ENCODE peak calls at places on chromosomes 16 and 17, in four cellular contexts. M, G, C and S are unnamed samples. For H3K27me3, the result is how much of the 10 kb centered on the place peaks cover.

GRCh38 chr17:19940722-19941464 is 36.7 kb downstream of the AKAP10 start:
- DNase-seq in G (no peak), M (peak), C (no peak), S (no peak)

GRCh38 chr17:61680921-61681320 is 89.9 kb upstream of the NACA2 start:
- DNase-seq in G (no peak), C (no peak), M (no peak), S (no peak)

GRCh38 chr16:72990003-72990521 is 57.9 kb downstream of the ZFHX3 start:
- DNase-seq in C (peak), M (peak), G (peak), S (peak)

GRCh38 chr16:35798885-35799426 is 2339.5 kb downstream of the TP53TG3F start:
- DNase-seq in C (no peak), M (no peak), G (peak), S (no peak)

GRCh38 chr16:73683804-73684203 is 612.8 kb upstream of the PSMD7 start:
- DNase-seq in G (no peak), C (no peak), M (no peak), S (no peak)

GRCh38 chr17:82103588-82104451 is 5.8 kb upstream of the FASN start:
- DNase-seq in G (peak), C (peak), M (peak), S (no peak)

GRCh38 chr17:63696381-63696961 is 3.5 kb downstream of the LIMD2 start:
- DNase-seq in C (no peak), G (no peak), M (peak), S (no peak)

GRCh38 chr17:28577466-28577824 is 750 bp upstream of the ALDOC start:
- DNase-seq in G (no peak), M (no peak), C (no peak), S (no peak)

GRCh38 chr17:4858068-4858879 is 25.1 kb downstream of the MINK1 start:
- DNase-seq in C (no peak), M (peak), G (peak), S (no peak)

GRCh38 chr17:7005716-7006115 is 6.7 kb upstream of the RNASEK start:
- DNase-seq in M (no peak), G (no peak), C (no peak), S (no peak)

GRCh38 chr17:39573447-39574298 is 34.0 kb downstream of the NEUROD2 start:
- DNase-seq in G (peak), C (peak), M (peak), S (peak)

GRCh38 chr17:39563476-39563875 is 44.2 kb downstream of the NEUROD2 start:
- DNase-seq in M (peak), C (no peak), G (no peak), S (no peak)

GRCh38 chr16:50812876-50813466 is 71.1 kb downstream of the CYLD start:
- DNase-seq in C (peak), M (no peak), G (no peak), S (no peak)

GRCh38 chr17:64780096-64781012 is 118.2 kb upstream of the SMURF2 start:
- DNase-seq in G (peak), M (no peak), C (peak), S (no peak)

GRCh38 chr17:61413654-61414133 is 14.1 kb downstream of the TBX2 start:
- DNase-seq in M (no peak), C (peak), G (no peak), S (no peak)

GRCh38 chr17:30244853-30245385 is 9.4 kb upstream of the SLC6A4 start:
- DNase-seq in G (no peak), M (no peak), C (no peak), S (peak)

GRCh38 chr17:44961921-44962350 is 6.2 kb downstream of the C1QL1 start:
- DNase-seq in C (no peak), M (peak), G (no peak), S (no peak)

GRCh38 chr17:10081571-10082169 is 116.7 kb downstream of the GAS7 start:
- DNase-seq in G (no peak), M (no peak), C (no peak), S (no peak)

GRCh38 chr17:40511667-40512221 is 10.3 kb upstream of the TNS4 start:
- DNase-seq in M (no peak), C (no peak), G (no peak), S (no peak)

GRCh38 chr17:65523411-65523810 is 38.0 kb downstream of the AXIN2 start:
- DNase-seq in G (no peak), C (no peak), M (peak), S (no peak)

GRCh38 chr17:59719526-59719925 is 12.1 kb downstream of the VMP1 start:
- DNase-seq in C (no peak), G (no peak), M (no peak), S (no peak)
- TF ChIP-seq CTCF in C (no peak), G (no peak), M (no peak), S (no peak)

GRCh38 chr16:782263-782662 is 5.9 kb downstream of the RPUSD1 start:
- DNase-seq in G (no peak), M (no peak), C (no peak), S (no peak)

GRCh38 chr16:780296-780695 is 7.9 kb downstream of the RPUSD1 start:
- DNase-seq in C (no peak), G (no peak), M (no peak), S (no peak)

GRCh38 chr16:782766-783403 is 5.3 kb downstream of the RPUSD1 start:
- DNase-seq in M (no peak), G (no peak), C (no peak), S (no peak)

GRCh38 chr16:779561-779960 is 8.6 kb downstream of the RPUSD1 start:
- DNase-seq in G (no peak), M (no peak), C (no peak), S (no peak)

GRCh38 chr16:781346-782010 is 6.7 kb downstream of the RPUSD1 start:
- DNase-seq in G (no peak), C (no peak), M (peak), S (no peak)
- H3K27me3 ChIP-seq in G (under half), C (under half), M (under half), S (under half)

GRCh38 chr16:62978451-62978850 is 942.2 kb upstream of the CDH8 start:
- DNase-seq in M (no peak), C (no peak), G (no peak), S (no peak)

GRCh38 chr16:62977876-62978275 is 941.6 kb upstream of the CDH8 start:
- DNase-seq in C (no peak), M (no peak), G (no peak), S (no peak)
- H3K4me3 ChIP-seq in C (no peak), M (no peak), G (no peak), S (no peak)

DNA sequence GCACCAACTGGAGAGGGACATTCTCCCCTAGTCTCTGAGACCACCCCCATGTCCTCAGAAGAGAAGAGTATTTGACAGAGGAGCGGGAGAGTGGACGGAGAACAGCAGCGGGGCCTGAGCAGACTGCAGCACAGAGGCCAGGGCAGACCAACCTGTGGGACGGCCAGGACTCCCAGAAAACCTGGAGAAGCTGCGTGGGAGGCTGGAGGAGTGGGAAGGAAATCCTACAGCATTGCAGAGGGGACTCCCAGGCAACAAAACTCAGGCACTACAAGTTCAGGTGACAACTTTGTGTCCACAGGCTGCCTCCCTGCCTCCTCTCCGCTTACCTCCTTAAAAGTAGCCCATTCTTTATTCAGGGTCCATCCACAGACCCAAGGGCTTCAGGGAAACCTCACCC is 29.9 kb downstream of the TK2 start:
- DNase-seq in C (no peak), M (no peak), G (no peak), S (no peak)
- TF ChIP-seq CTCF in C (no peak), M (no peak), G (no peak), S (no peak)

GRCh38 chr17:78918979-78919378 is 6.2 kb downstream of the TIMP2 start:
- DNase-seq in G (no peak), C (no peak), M (no peak), S (no peak)
- H3K27me3 ChIP-seq in G (under half), C (under half), M (under half), S (under half)

GRCh38 chr17:76560877-76561221 is 21.0 kb downstream of the PRCD start:
- DNase-seq in G (no peak), C (no peak), M (no peak), S (no peak)

GRCh38 chr17:76562734-76563148 is 22.9 kb downstream of the PRCD start:
- DNase-seq in G (peak), M (peak), C (no peak), S (peak)

GRCh38 chr17:76561332-76561731 is 21.5 kb downstream of the PRCD start:
- DNase-seq in C (no peak), M (no peak), G (no peak), S (no peak)

GRCh38 chr17:76560036-76560876 is 20.4 kb downstream of the PRCD start:
- DNase-seq in M (no peak), C (no peak), G (no peak), S (no peak)

DNA sequence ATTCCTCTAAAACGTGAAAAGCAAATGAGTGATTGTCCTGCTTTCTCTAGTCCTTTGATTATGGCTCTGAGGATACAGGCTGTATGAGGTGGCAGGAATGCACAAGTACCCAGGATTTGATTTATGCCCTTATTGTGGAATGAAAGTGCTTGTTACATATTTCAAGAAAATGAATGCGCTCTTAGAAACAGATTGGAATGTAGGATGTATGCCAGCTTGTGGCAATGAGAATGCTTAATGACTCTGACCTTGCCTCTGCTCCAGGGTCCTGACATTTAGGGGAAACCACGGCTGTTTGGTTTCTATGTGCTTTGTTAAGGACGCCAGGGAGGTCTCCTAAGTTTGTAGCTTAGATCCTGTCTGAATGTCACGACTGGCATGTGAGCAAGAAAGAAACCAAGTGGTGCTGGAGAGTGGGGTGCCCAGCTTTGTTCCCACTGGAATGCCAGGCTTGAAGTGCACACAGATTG is 22.0 kb downstream of the PRCD start:
- DNase-seq in G (no peak), C (no peak), M (peak), S (no peak)
- H3K4me3 ChIP-seq in G (no peak), C (no peak), M (no peak), S (no peak)

GRCh38 chr16:29641561-29641960 is 21.5 kb upstream of the SPN start:
- DNase-seq in C (no peak), G (no peak), M (no peak), S (no peak)
- TF ChIP-seq CTCF in C (no peak), G (no peak), M (no peak), S (no peak)

DNA sequence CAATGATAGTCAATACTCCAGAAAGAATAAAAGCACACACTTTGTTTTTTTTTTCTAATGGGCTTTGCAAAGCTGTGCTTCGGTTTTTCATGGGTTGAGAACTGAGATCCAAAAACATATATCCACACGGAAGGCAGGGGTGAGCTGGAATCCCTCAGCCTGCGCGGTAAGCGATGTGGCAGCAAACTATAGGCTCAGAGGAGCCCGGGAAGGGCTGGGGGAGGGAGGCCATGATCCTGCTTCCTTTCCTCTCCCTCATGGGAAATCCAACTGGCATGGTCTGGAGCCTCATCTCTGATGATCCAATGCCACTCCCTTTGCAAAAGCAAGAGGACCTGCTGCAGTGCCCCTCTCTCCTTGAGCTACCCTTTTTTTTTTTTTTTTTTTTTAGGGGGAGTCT is 8.2 kb downstream of the RBFOX3 start:
- DNase-seq in M (no peak), C (no peak), G (no peak), S (no peak)
- H3K27me3 ChIP-seq in M (half or more), C (under half), G (under half), S (under half)

GRCh38 chr17:32777922-32778321 is 99.0 kb downstream of the MYO1D start:
- DNase-seq in M (no peak), C (no peak), G (no peak), S (no peak)
- H3K4me3 ChIP-seq in M (no peak), C (no peak), G (no peak), S (no peak)

GRCh38 chr16:78065344-78065743 is 34.1 kb upstream of the WWOX start:
- DNase-seq in C (no peak), G (no peak), M (peak), S (no peak)

GRCh38 chr16:78060787-78061186 is 38.4 kb downstream of the CLEC3A start:
- DNase-seq in C (no peak), G (no peak), M (no peak), S (no peak)

GRCh38 chr16:78058165-78058564 is 35.8 kb downstream of the CLEC3A start:
- DNase-seq in C (no peak), M (no peak), G (no peak), S (no peak)

GRCh38 chr16:78060295-78060694 is 37.9 kb downstream of the CLEC3A start:
- DNase-seq in G (no peak), M (no peak), C (no peak), S (no peak)
- TF ChIP-seq CTCF in G (no peak), M (no peak), C (no peak), S (no peak)